ENCODE peak calls at places on chromosomes 2 and 18, in five cellular contexts. F is OCI-LY7, B is ACHN, N is T-helper 17 cell, T is pulmonary artery endothelial cell. C is an unnamed sample.

GRCh38 chr18:53946561-53946960 is 277.9 kb downstream of the MBD2 start:
- DNase-seq in F (no peak), T (no peak), N (no peak), B (peak), C (no peak)

GRCh38 chr2:15694589-15694986 is 102.9 kb downstream of the DDX1 start:
- DNase-seq in F (no peak), B (no peak), T (no peak), N (no peak), C (no peak)

GRCh38 chr2:190184460-190184859 is 121.9 kb upstream of the MSTN start:
- DNase-seq in F (no peak), T (no peak), N (no peak), B (no peak), C (no peak)

GRCh38 chr2:102145107-102145506 is 2.6 kb downstream of the IL1R1 start:
- DNase-seq in F (no peak), B (no peak), N (no peak), T (no peak), C (no peak)

GRCh38 chr2:75055307-75055819 is 96.9 kb downstream of the POLE4 start:
- DNase-seq in T (no peak), B (no peak), F (no peak), N (no peak), C (no peak)

GRCh38 chr18:22493940-22494339 is 76.2 kb upstream of the CTAGE1 start:
- DNase-seq in B (no peak), T (no peak), N (no peak), F (no peak), C (no peak)

GRCh38 chr2:191657977-191658376 is 20.0 kb upstream of the NABP1 start:
- DNase-seq in T (peak), B (no peak), F (no peak), N (no peak), C (no peak)

GRCh38 chr18:59612461-59612860 is 84.8 kb downstream of the CCBE1 start:
- DNase-seq in T (no peak), F (no peak), N (no peak), B (no peak), C (no peak)

GRCh38 chr2:54559593-54560145 is 103.5 kb downstream of the SPTBN1 start:
- DNase-seq in B (peak), T (peak), N (no peak), F (peak), C (no peak)

GRCh38 chr18:44915661-44916060 is 235.0 kb downstream of the SETBP1 start:
- DNase-seq in F (no peak), B (no peak), N (no peak), T (no peak), C (no peak)

GRCh38 chr2:156625360-156625995 is 189.3 kb downstream of the GPD2 start:
- DNase-seq in F (no peak), B (no peak), T (no peak), N (no peak), C (no peak)

GRCh38 chr2:66872926-66873714 is 438.2 kb downstream of the MEIS1 start:
- DNase-seq in T (no peak), F (no peak), B (no peak), N (no peak), C (no peak)

GRCh38 chr18:23573948-23574431 is 12.3 kb downstream of the NPC1 start:
- DNase-seq in T (no peak), F (no peak), B (peak), N (no peak), C (no peak)

GRCh38 chr18:75128051-75128605 is 80.8 kb downstream of the PTGR3 start:
- DNase-seq in B (no peak), N (no peak), F (no peak), T (no peak), C (no peak)

GRCh38 chr2:150204449-150204848 is 283.0 kb downstream of the RND3 start:
- DNase-seq in T (no peak), F (no peak), B (no peak), N (no peak), C (no peak)

GRCh38 chr2:70922591-70923234 is 13.0 kb upstream of the ATP6V1B1 start:
- DNase-seq in T (no peak), N (no peak), B (no peak), F (no peak), C (no peak)

GRCh38 chr18:25399554-25399953 is 47.6 kb upstream of the ZNF521 start:
- DNase-seq in N (no peak), B (no peak), F (no peak), T (no peak), C (no peak)

GRCh38 chr2:170969872-170970271 is 40.8 kb downstream of the GORASP2 start:
- DNase-seq in F (no peak), T (no peak), B (no peak), N (no peak), C (no peak)

GRCh38 chr2:17363846-17364245 is 154.4 kb downstream of the RAD51AP2 start:
- DNase-seq in N (no peak), T (no peak), B (no peak), F (no peak), C (no peak)

GRCh38 chr2:46171996-46172546 is 125.1 kb upstream of the EPAS1 start:
- DNase-seq in T (no peak), N (no peak), F (no peak), B (no peak), C (no peak)

GRCh38 chr2:108922141-108922915 is 66.7 kb downstream of the EDAR start:
- DNase-seq in T (no peak), F (no peak), N (no peak), B (no peak), C (no peak)

GRCh38 chr2:32474391-32474790 is 117.6 kb downstream of the BIRC6 start:
- DNase-seq in F (no peak), B (no peak), T (no peak), N (no peak), C (no peak)

GRCh38 chr2:165423081-165423480 is 46.4 kb upstream of the CSRNP3 start:
- DNase-seq in F (no peak), T (no peak), B (no peak), N (no peak), C (no peak)

GRCh38 chr2:134379293-134379692 is 125.4 kb downstream of the MGAT5 start:
- DNase-seq in N (no peak), T (peak), B (no peak), F (no peak), C (no peak)